ENCODE peak calls at places on chromosomes 1 and 21, in six cellular contexts. Q is cardiac fibroblast, L is substantia nigra, F is AG09309, A is A549, Z is NB4. X is an unnamed sample.

GRCh38 chr1:30681782-30682181 is 41.6 kb downstream of the MATN1 start:
- DNase-seq in Z (no peak), F (no peak), A (no peak), L (no peak), Q (no peak), X (no peak)

GRCh38 chr1:89407355-89407754 is 43.5 kb downstream of the GBP6 start:
- DNase-seq in Q (peak), L (no peak), A (no peak), F (peak), Z (peak), X (no peak)

GRCh38 chr1:52142220-52143153 is 598 bp downstream of the ZFYVE9 start:
- DNase-seq in A (peak), F (no peak), Q (peak), Z (peak), L (peak), X (no peak)

GRCh38 chr1:31614538-31615005 is 2.9 kb upstream of the HCRTR1 start:
- DNase-seq in F (no peak), Q (no peak), A (no peak), L (no peak), Z (no peak), X (no peak)

GRCh38 chr1:91553196-91553595 is 52.5 kb downstream of the CDC7 start:
- DNase-seq in Z (no peak), A (no peak), F (no peak), Q (peak), L (peak), X (no peak)

GRCh38 chr1:109089242-109090015 is 1.1 kb upstream of the TMEM167B start:
- DNase-seq in F (no peak), Z (peak), Q (peak), L (peak), A (peak), X (peak)

GRCh38 chr1:36136535-36136934 is 11.5 kb upstream of the COL8A2 start:
- DNase-seq in Z (no peak), F (peak), L (no peak), Q (peak), A (no peak), X (no peak)

GRCh38 chr1:91535441-91535840 is 34.8 kb downstream of the CDC7 start:
- DNase-seq in F (no peak), Q (no peak), L (no peak), Z (no peak), A (no peak), X (no peak)

GRCh38 chr1:38376577-38376976 is 330.0 kb upstream of the POU3F1 start:
- DNase-seq in Q (no peak), Z (no peak), L (no peak), F (no peak), A (no peak), X (no peak)

GRCh38 chr1:114320586-114320985 is 166.9 kb upstream of the SYT6 start:
- DNase-seq in A (no peak), Z (no peak), Q (peak), L (no peak), F (peak), X (no peak)

GRCh38 chr1:217561446-217561845 is 69.4 kb downstream of the GPATCH2 start:
- DNase-seq in F (no peak), Z (no peak), L (no peak), A (no peak), Q (peak), X (no peak)

GRCh38 chr1:109909531-109909930 is 1.1 kb upstream of the CSF1 start:
- DNase-seq in Z (no peak), Q (no peak), L (no peak), F (no peak), A (no peak), X (no peak)

GRCh38 chr1:43036457-43036827 is 77.8 kb upstream of the SLC2A1 start:
- DNase-seq in F (no peak), Q (no peak), A (no peak), Z (no peak), L (no peak), X (no peak)

GRCh38 chr1:190762325-190762724 is 284.7 kb upstream of the BRINP3 start:
- DNase-seq in F (no peak), L (no peak), A (no peak), Q (no peak), Z (no peak), X (no peak)

GRCh38 chr1:225845633-225846259 is 35.8 kb downstream of the EPHX1 start:
- DNase-seq in Z (peak), Q (peak), A (peak), F (no peak), L (peak), X (no peak)

GRCh38 chr1:33928256-33928655 is 64.4 kb downstream of the HMGB4 start:
- DNase-seq in F (no peak), Q (no peak), Z (no peak), A (no peak), L (no peak), X (no peak)

GRCh38 chr1:57794078-57794477 is 370.2 kb upstream of the DAB1 start:
- DNase-seq in Z (no peak), Q (no peak), L (no peak), F (no peak), A (no peak), X (no peak)

GRCh38 chr1:21706151-21706835 is 37.1 kb upstream of the RAP1GAP start:
- DNase-seq in Z (peak), Q (peak), L (no peak), F (peak), A (no peak), X (peak)

GRCh38 chr1:14999441-14999840 is 154.1 kb upstream of the TMEM51 start:
- DNase-seq in L (no peak), Q (no peak), A (no peak), Z (no peak), F (no peak), X (no peak)

GRCh38 chr1:151578941-151579340 is 32.9 kb upstream of the SNX27 start:
- DNase-seq in A (no peak), Q (no peak), L (no peak), Z (no peak), F (no peak), X (no peak)

GRCh38 chr1:97071163-97071562 is 349.6 kb downstream of the PTBP2 start:
- DNase-seq in L (no peak), Q (no peak), Z (no peak), F (no peak), A (no peak), X (no peak)

GRCh38 chr21:33196956-33197374 is 32.8 kb upstream of the IFNAR2 start:
- DNase-seq in Q (peak), L (peak), F (no peak), A (peak), Z (peak), X (peak)

GRCh38 chr1:16094453-16095158 is 21.2 kb upstream of the FAM131C start:
- DNase-seq in Q (no peak), A (no peak), Z (no peak), L (no peak), F (no peak), X (no peak)

GRCh38 chr1:45934947-45935346 is 131.5 kb downstream of the MAST2 start:
- DNase-seq in L (no peak), Z (no peak), A (no peak), Q (no peak), F (no peak), X (no peak)

GRCh38 chr21:42016364-42016985 is 6.3 kb upstream of the ZBTB21 start:
- DNase-seq in F (no peak), Z (no peak), L (no peak), Q (no peak), A (no peak), X (no peak)

GRCh38 chr1:40782371-40782956 is 1.1 kb upstream of the KCNQ4 start:
- DNase-seq in A (no peak), Q (no peak), Z (no peak), F (no peak), L (no peak), X (no peak)

GRCh38 chr1:12052008-12052573 is 11.0 kb upstream of the TNFRSF8 start:
- DNase-seq in Q (peak), L (no peak), F (peak), A (peak), Z (peak), X (no peak)

X was measured in caudate nucleus.